ENCODE peak calls at places on chromosomes 12 and 14, in eight cellular contexts. R is skeletal muscle cell; L is stimulated activated CD4-positive, alpha-beta T cell treated with anti-CD3 and anti-CD28 coated beads, Interleukin-1b, Interleukin-23, amount 100 ng/mL, for 1 hour; A is activated T-helper 1 cell treated with Interleukin-2 at 50 U/mL for 16 hours; S is neuronal stem cell; J is GM04504; Z is NCI-H2171; G is effector memory CD4-positive, alpha-beta T cell. F is an unnamed sample.

GRCh38 chr14:63642229-63642611 is 549 bp upstream of the WDR89 start:
- DNase-seq in R (peak), L (peak), A (peak), S (peak), J (peak), Z (peak), G (peak), F (peak)

GRCh38 chr12:3113671-3114070 is 36.5 kb downstream of the TSPAN9 start:
- DNase-seq in R (no peak), L (no peak), A (no peak), S (no peak), J (no peak), Z (no peak), G (no peak), F (no peak)

GRCh38 chr12:14775652-14776020 is 27.6 kb downstream of the WBP11 start:
- DNase-seq in R (peak), L (no peak), A (no peak), S (no peak), J (no peak), Z (no peak), G (no peak), F (no peak)

GRCh38 chr14:100446572-100446971 is 123.4 kb downstream of the SLC25A47 start:
- DNase-seq in R (no peak), L (no peak), A (no peak), S (no peak), J (no peak), Z (peak), G (no peak), F (no peak)

GRCh38 chr12:124518051-124518932 is 49.1 kb downstream of the NCOR2 start:
- DNase-seq in R (peak), L (no peak), A (no peak), S (peak), J (peak), Z (peak), G (no peak), F (no peak)

GRCh38 chr12:4909397-4909733 is 340 bp upstream of the KCNA1 start:
- DNase-seq in R (no peak), L (no peak), A (no peak), S (no peak), J (no peak), Z (no peak), G (no peak), F (no peak)

GRCh38 chr14:27528328-27528727 is 930.5 kb upstream of the NOVA1 start:
- DNase-seq in R (peak), L (no peak), A (no peak), S (peak), J (no peak), Z (peak), G (no peak), F (no peak)

GRCh38 chr12:90098132-90098779 is 389.6 kb upstream of the ATP2B1 start:
- DNase-seq in R (no peak), L (no peak), A (no peak), S (no peak), J (no peak), Z (no peak), G (no peak), F (no peak)

GRCh38 chr12:71691504-71692129 is 5.7 kb downstream of the TMEM19 start:
- DNase-seq in R (no peak), L (no peak), A (no peak), S (no peak), J (no peak), Z (peak), G (no peak), F (no peak)

GRCh38 chr12:79991586-79991985 is 56.7 kb upstream of the PPP1R12A start:
- DNase-seq in R (no peak), L (no peak), A (no peak), S (no peak), J (no peak), Z (no peak), G (no peak), F (no peak)

GRCh38 chr14:37553935-37554550 is 41.0 kb downstream of the FOXA1 start:
- DNase-seq in R (no peak), L (no peak), A (no peak), S (no peak), J (no peak), Z (no peak), G (no peak), F (no peak)

GRCh38 chr14:58918066-58918465 is 270.4 kb upstream of the DAAM1 start:
- DNase-seq in R (peak), L (no peak), A (no peak), S (no peak), J (no peak), Z (no peak), G (no peak), F (no peak)

GRCh38 chr12:106774808-106775524 is 484 bp downstream of the RIC8B start:
- DNase-seq in R (no peak), L (no peak), A (no peak), S (no peak), J (no peak), Z (peak), G (no peak), F (peak)

GRCh38 chr12:7292300-7292699 is 11.6 kb upstream of the ACSM4 start:
- DNase-seq in R (no peak), L (no peak), A (no peak), S (no peak), J (no peak), Z (no peak), G (no peak), F (no peak)

GRCh38 chr12:131909596-131910219 is 15.3 kb downstream of the ULK1 start:
- DNase-seq in R (no peak), L (no peak), A (no peak), S (no peak), J (no peak), Z (no peak), G (no peak), F (no peak)

GRCh38 chr12:128796439-128797118 is 27.2 kb downstream of the SLC15A4 start:
- DNase-seq in R (no peak), L (no peak), A (no peak), S (no peak), J (no peak), Z (no peak), G (no peak), F (peak)

GRCh38 chr12:2268478-2269286 is 215.9 kb downstream of the CACNA1C start:
- DNase-seq in R (no peak), L (no peak), A (no peak), S (no peak), J (peak), Z (no peak), G (no peak), F (no peak)

GRCh38 chr12:11307143-11307542 is 3.1 kb downstream of the PRB4 start:
- DNase-seq in R (peak), L (no peak), A (no peak), S (no peak), J (no peak), Z (no peak), G (no peak), F (no peak)

F was measured in GM12865.